ENCODE peak calls at places on chromosomes 12 and 14, in four cellular contexts. L is K562, F is HepG2, N is HEK293T. A is an unnamed sample.

GRCh38 chr12:4505381-4505986 is 33.2 kb upstream of the RAD51AP1 start:
- DNase-seq in L (no peak), N (no peak), F (no peak), A (no peak)

GRCh38 chr14:24670594-24670993 is 36.6 kb upstream of the GZMB start:
- DNase-seq in N (no peak), L (no peak), F (no peak), A (no peak)

GRCh38 chr12:13000616-13000934 is 510 bp upstream of the HEBP1 start:
- DNase-seq in N (no peak), F (no peak), L (no peak), A (no peak)

GRCh38 chr12:22687677-22688076 is 62.7 kb downstream of the ETNK1 start:
- DNase-seq in N (no peak), L (no peak), F (no peak), A (peak)

GRCh38 chr12:51270067-51270846 is at the start of gene SMAGP:
- DNase-seq in N (peak), L (peak), F (peak), A (no peak)

GRCh38 chr14:102096569-102097188 is 9.8 kb upstream of the HSP90AA1 start:
- DNase-seq in F (peak), L (peak), N (peak), A (no peak)

GRCh38 chr12:114096461-114096860 is 130.3 kb upstream of the RBM19 start:
- DNase-seq in F (no peak), L (no peak), N (no peak), A (no peak)

GRCh38 chr12:124755801-124756148 is 107.9 kb downstream of the SCARB1 start:
- DNase-seq in F (no peak), N (no peak), L (no peak), A (no peak)

GRCh38 chr14:104282332-104283196 is 144.2 kb downstream of the KIF26A start:
- DNase-seq in N (no peak), L (no peak), F (no peak), A (no peak)

GRCh38 chr12:17076335-17076734 is 470.4 kb upstream of the LMO3 start:
- DNase-seq in N (no peak), L (no peak), F (peak), A (no peak)

GRCh38 chr12:124443929-124444712 is 123.3 kb downstream of the NCOR2 start:
- DNase-seq in F (no peak), N (no peak), L (no peak), A (no peak)

GRCh38 chr12:94561943-94562411 is 88.4 kb downstream of the TMCC3 start:
- DNase-seq in F (no peak), N (no peak), L (no peak), A (peak)

GRCh38 chr12:100364334-100364733 is 7.5 kb downstream of the SLC17A8 start:
- DNase-seq in N (no peak), L (no peak), F (no peak), A (no peak)

GRCh38 chr14:95217391-95217900 is 60.1 kb upstream of the DICER1 start:
- DNase-seq in L (no peak), F (no peak), N (no peak), A (no peak)

GRCh38 chr12:78641837-78642423 is 222.6 kb upstream of the SYT1 start:
- DNase-seq in L (no peak), N (peak), F (no peak), A (no peak)

GRCh38 chr14:61234215-61234916 is 46.8 kb downstream of the TMEM30B start:
- DNase-seq in F (no peak), N (no peak), L (no peak), A (no peak)

GRCh38 chr12:87270894-87271293 is 758.3 kb downstream of the C12orf50 start:
- DNase-seq in F (no peak), N (no peak), L (no peak), A (no peak)

GRCh38 chr12:18482601-18483120 is 221.3 kb downstream of the PIK3C2G start:
- DNase-seq in L (no peak), F (no peak), N (no peak), A (no peak)

GRCh38 chr14:65414961-65415589 is 2.5 kb downstream of the FUT8 start:
- DNase-seq in F (peak), N (no peak), L (peak), A (no peak)

GRCh38 chr12:120652671-120653435 is 12.4 kb downstream of the CABP1 start:
- DNase-seq in L (no peak), F (no peak), N (no peak), A (no peak)

GRCh38 chr12:93624595-93625294 is 52.3 kb downstream of the SOCS2 start:
- DNase-seq in N (no peak), F (peak), L (peak), A (peak)

GRCh38 chr14:74882103-74882920 is 596 bp downstream of the DLST start:
- DNase-seq in F (no peak), L (peak), N (no peak), A (no peak)

GRCh38 chr12:2292560-2292959 is 239.8 kb downstream of the CACNA1C start:
- DNase-seq in F (no peak), N (no peak), L (no peak), A (no peak)

GRCh38 chr12:34215213-34215892 is 193.1 kb downstream of the ALG10 start:
- DNase-seq in F (no peak), N (no peak), L (no peak), A (no peak)

GRCh38 chr14:76997257-76997970 is 31.1 kb downstream of the IRF2BPL start:
- DNase-seq in L (no peak), F (no peak), N (no peak), A (no peak)

GRCh38 chr14:91149462-91149861 is 35.6 kb downstream of the DGLUCY start:
- DNase-seq in F (peak), L (peak), N (no peak), A (no peak)

GRCh38 chr12:27505124-27505523 is 18.9 kb upstream of the PPFIBP1 start:
- DNase-seq in L (no peak), F (no peak), N (no peak), A (no peak)

GRCh38 chr12:116266631-116267349 is 10.7 kb downstream of the MED13L start:
- DNase-seq in F (no peak), N (no peak), L (no peak), A (no peak)

GRCh38 chr14:101474563-101475467 is 86.5 kb upstream of the DIO3 start:
- DNase-seq in F (no peak), L (no peak), N (no peak), A (no peak)

GRCh38 chr12:1972856-1973317 is 31.4 kb downstream of the DCP1B start:
- DNase-seq in L (no peak), F (no peak), N (no peak), A (no peak)

GRCh38 chr12:103834897-103835390 is 6.1 kb downstream of the NT5DC3 start:
- DNase-seq in L (peak), N (no peak), F (no peak), A (no peak)

GRCh38 chr14:22177870-22178269 is 411.2 kb downstream of the DAD1 start:
- DNase-seq in F (no peak), N (no peak), L (no peak), A (no peak)

GRCh38 chr12:57604454-57605307 is at the start of gene DTX3:
- DNase-seq in F (no peak), L (no peak), N (no peak), A (no peak)

GRCh38 chr12:104413330-104413729 is 43.4 kb upstream of the CHST11 start:
- DNase-seq in L (no peak), F (no peak), N (no peak), A (no peak)

DNA sequence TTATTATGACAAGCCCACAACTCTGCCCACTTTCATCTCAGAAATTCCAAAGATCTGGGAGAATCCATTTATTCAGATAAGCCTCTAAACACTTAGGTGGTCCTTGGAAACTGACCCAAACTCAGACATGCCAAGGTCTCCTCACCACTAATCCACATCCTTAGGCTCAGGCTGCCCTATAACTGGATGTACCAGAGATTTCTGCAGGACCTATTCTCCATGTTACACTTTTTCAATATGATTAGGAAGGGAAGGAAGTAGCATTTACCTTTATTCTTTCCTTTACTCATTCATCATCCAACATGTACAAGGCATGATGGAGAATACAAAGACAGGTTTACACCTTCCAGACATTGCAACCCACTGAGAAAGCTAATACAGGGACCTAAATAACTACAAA is 145.9 kb upstream of the BMP4 start:
- DNase-seq in N (no peak), L (no peak), F (no peak), A (no peak)
- TF ChIP-seq FOXK2 in N (no peak), L (no peak), F (no peak), A (no peak)

GRCh38 chr14:78254911-78255431 is 84.8 kb downstream of the NRXN3 start:
- DNase-seq in L (no peak), F (no peak), N (no peak), A (no peak)
- TF ChIP-seq FOXK2 in L (no peak), F (no peak), N (no peak), A (no peak)

GRCh38 chr14:88241810-88242209 is 81.3 kb downstream of the KCNK10 start:
- DNase-seq in N (no peak), L (no peak), F (no peak), A (no peak)
- TF ChIP-seq FOXK2 in N (no peak), L (no peak), F (no peak), A (no peak)

GRCh38 chr14:84006643-84007137 is 1523.3 kb upstream of the FLRT2 start:
- DNase-seq in F (no peak), L (no peak), N (no peak), A (no peak)
- TF ChIP-seq FOXK2 in F (no peak), L (no peak), N (no peak), A (no peak)

DNA sequence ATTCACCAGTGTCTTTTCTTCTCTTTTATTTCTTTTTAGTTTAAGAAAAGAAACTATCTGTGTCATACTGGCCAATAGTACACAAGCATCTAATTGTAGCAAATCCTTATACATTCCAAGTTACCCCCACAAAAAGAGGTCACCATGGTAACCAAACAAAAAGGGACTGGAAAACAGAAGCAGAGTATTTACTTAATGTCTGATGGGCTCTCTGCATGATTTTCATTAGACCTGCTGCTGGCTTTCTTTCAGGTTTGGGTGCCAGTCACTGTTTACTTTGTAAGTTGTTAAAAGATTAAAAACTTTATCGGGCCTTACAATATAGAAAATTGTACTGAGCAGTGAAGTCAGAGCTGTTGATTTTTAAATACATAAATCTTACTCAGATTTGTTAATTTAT is 123.8 kb downstream of the BRMS1L start:
- DNase-seq in F (peak), L (no peak), N (peak), A (no peak)
- TF ChIP-seq FOXK2 in F (no peak), L (no peak), N (no peak), A (no peak)

GRCh38 chr14:71948101-71948500 is 15.9 kb downstream of the RGS6 start:
- DNase-seq in N (no peak), F (no peak), L (no peak), A (no peak)

GRCh38 chr14:71956920-71957563 is 24.8 kb downstream of the RGS6 start:
- DNase-seq in L (no peak), N (no peak), F (no peak), A (peak)

GRCh38 chr14:71952381-71953363 is 20.4 kb downstream of the RGS6 start:
- DNase-seq in L (no peak), F (no peak), N (no peak), A (no peak)
- TF ChIP-seq FOXK2 in L (no peak), F (no peak), N (no peak), A (no peak)

DNA sequence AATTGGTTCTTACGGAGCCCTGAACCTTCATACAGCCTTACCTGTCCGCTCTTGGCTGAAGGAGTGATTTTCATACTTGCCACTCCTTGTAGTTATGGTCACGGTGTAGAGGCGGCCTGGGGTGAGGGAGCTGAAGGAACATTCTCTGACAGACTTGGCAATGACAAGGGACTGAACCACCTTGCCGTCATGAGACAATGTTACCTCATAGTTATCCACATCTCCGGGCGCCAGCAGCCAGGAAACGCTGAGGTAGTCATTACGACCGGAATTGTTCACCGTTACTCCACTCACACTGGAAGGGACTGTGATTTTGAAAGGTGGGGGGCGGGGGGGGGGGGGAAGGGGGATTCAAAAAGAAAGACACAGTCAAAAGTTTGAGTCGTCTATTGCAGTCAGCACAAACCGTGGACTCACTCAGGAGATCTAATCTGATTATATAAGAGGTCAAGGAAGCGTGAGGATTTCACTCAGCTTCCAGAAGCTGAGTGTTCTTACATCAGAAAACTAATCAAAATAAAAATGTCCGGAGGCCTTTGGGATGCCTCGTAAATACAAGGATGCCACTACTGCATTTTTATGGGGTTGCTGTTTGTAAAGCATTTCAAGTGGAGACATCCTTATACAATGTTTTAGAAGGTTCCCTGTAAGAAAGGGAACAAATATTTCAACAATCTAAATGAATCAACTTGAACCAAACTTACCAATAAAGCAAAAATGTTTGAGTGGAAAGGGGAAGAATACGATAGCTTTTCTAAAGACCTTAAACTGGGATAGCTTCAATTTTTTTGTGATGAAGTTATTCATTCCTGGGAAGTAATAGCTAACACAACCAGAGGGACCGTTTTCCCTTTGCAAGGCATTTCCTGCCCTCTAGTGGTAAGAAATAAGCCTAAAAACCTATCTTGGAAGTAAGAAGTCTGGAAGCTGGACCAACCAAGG is 60.6 kb downstream of the PTPRB start:
- DNase-seq in F (peak), N (peak), L (peak), A (peak)
- TF ChIP-seq FOXK2 in F (no peak), N (no peak), L (no peak), A (no peak)

GRCh38 chr12:121981456-121981855 is 40.2 kb upstream of the BCL7A start:
- DNase-seq in N (no peak), F (no peak), L (no peak), A (no peak)
- TF ChIP-seq FOXK2 in N (no peak), F (no peak), L (no peak), A (no peak)

A was measured in GM12878.